ENCODE peak calls at places on chromosomes 2 and 18, in nine cellular contexts. H, K, C, A, Y, Q, O, V and L are unnamed samples.
A peak's percentile ranks its signal among the peaks of the same experiment; 100 is the strongest.

GRCh38 chr2:125227843-125228392 is 1202.8 kb downstream of the CNTNAP5 start:
- DNase-seq in H (no peak), K (no peak), C (no peak), A (no peak), Y (no peak), Q (no peak), O (peak; percentile 0), V (no peak), L (no peak)

GRCh38 chr18:10685484-10685883 is 159.7 kb downstream of the NAPG start:
- DNase-seq in H (no peak), K (no peak), C (no peak), A (no peak), Y (no peak), Q (no peak), O (no peak), V (no peak), L (no peak)

GRCh38 chr2:29367986-29368677 is 252.9 kb downstream of the CLIP4 start:
- DNase-seq in H (no peak), K (no peak), C (no peak), A (no peak), Y (no peak), Q (no peak), O (no peak), V (no peak), L (no peak)

GRCh38 chr2:128410035-128410757 is 91.5 kb upstream of the HS6ST1 start:
- DNase-seq in H (no peak), K (no peak), C (no peak), A (no peak), Y (no peak), Q (no peak), O (no peak), V (no peak), L (no peak)

GRCh38 chr2:179262077-179262660 is 2.5 kb downstream of the SESTD1 start:
- DNase-seq in H (no peak), K (no peak), C (no peak), A (no peak), Y (no peak), Q (no peak), O (no peak), V (no peak), L (no peak)

GRCh38 chr18:36126668-36127067 is 2.5 kb downstream of the SLC39A6 start:
- DNase-seq in H (no peak), K (no peak), C (no peak), A (no peak), Y (no peak), Q (no peak), O (no peak), V (no peak), L (no peak)

GRCh38 chr18:39647627-39648502 is 2082.3 kb upstream of the CELF4 start:
- DNase-seq in H (no peak), K (peak; percentile 1), C (no peak), A (no peak), Y (no peak), Q (no peak), O (no peak), V (no peak), L (no peak)

GRCh38 chr2:20148411-20148810 is 76.5 kb downstream of the SDC1 start:
- DNase-seq in H (no peak), K (no peak), C (no peak), A (peak; percentile 27), Y (no peak), Q (no peak), O (no peak), V (no peak), L (no peak)

GRCh38 chr2:105712166-105712915 is 32.4 kb upstream of the NCK2 start:
- DNase-seq in H (peak; percentile 41), K (peak; percentile 6), C (no peak), A (no peak), Y (no peak), Q (no peak), O (no peak), V (no peak), L (no peak)

GRCh38 chr2:9278439-9278838 is 71.8 kb downstream of the ASAP2 start:
- DNase-seq in H (no peak), K (no peak), C (no peak), A (no peak), Y (no peak), Q (no peak), O (no peak), V (no peak), L (no peak)

GRCh38 chr2:119809329-119810038 is 49.8 kb downstream of the PTPN4 start:
- DNase-seq in H (no peak), K (peak; percentile 21), C (peak; percentile 72), A (no peak), Y (peak; percentile 30), Q (no peak), O (no peak), V (no peak), L (no peak)

GRCh38 chr2:105848367-105848766 is 103.7 kb downstream of the NCK2 start:
- DNase-seq in H (no peak), K (no peak), C (no peak), A (no peak), Y (no peak), Q (no peak), O (no peak), V (no peak), L (no peak)

GRCh38 chr2:61158356-61158944 is 3.5 kb upstream of the C2orf74 start:
- DNase-seq in H (no peak), K (no peak), C (no peak), A (no peak), Y (no peak), Q (no peak), O (no peak), V (no peak), L (no peak)

GRCh38 chr18:44742741-44743311 is 62.1 kb downstream of the SETBP1 start:
- DNase-seq in H (no peak), K (peak; percentile 4), C (peak; percentile 91), A (peak; percentile 73), Y (peak; percentile 92), Q (no peak), O (peak; percentile 66), V (no peak), L (no peak)

GRCh38 chr18:23283933-23284430 is 148.7 kb downstream of the CABLES1 start:
- DNase-seq in H (peak; percentile 65), K (peak; percentile 33), C (no peak), A (no peak), Y (no peak), Q (no peak), O (no peak), V (no peak), L (no peak)
- TF ChIP-seq EP300 in H (peak; percentile 10), K (no peak), C (no peak), A (no peak), Y (no peak), Q (no peak), O (no peak), V (no peak), L (no peak)

GRCh38 chr18:31042391-31043181 is at the start of gene DSC3:
- DNase-seq in H (no peak), K (peak; percentile 39), C (no peak), A (no peak), Y (no peak), Q (peak; percentile 23), O (peak; percentile 36), V (peak; percentile 73), L (no peak)

GRCh38 chr18:31045599-31045998 is 3.1 kb upstream of the DSC3 start:
- DNase-seq in H (peak; percentile 9), K (no peak), C (no peak), A (no peak), Y (no peak), Q (no peak), O (no peak), V (no peak), L (no peak)

GRCh38 chr18:31042068-31042390 is 513 bp downstream of the DSC3 start:
- DNase-seq in H (no peak), K (no peak), C (no peak), A (no peak), Y (no peak), Q (no peak), O (no peak), V (no peak), L (no peak)

GRCh38 chr18:31044926-31045325 is 2.4 kb upstream of the DSC3 start:
- DNase-seq in H (no peak), K (no peak), C (no peak), A (no peak), Y (no peak), Q (no peak), O (no peak), V (no peak), L (no peak)

GRCh38 chr18:31043709-31044108 is 1.2 kb upstream of the DSC3 start:
- DNase-seq in H (no peak), K (no peak), C (no peak), A (no peak), Y (no peak), Q (no peak), O (no peak), V (no peak), L (no peak)
- H3K4me3 ChIP-seq in H (no peak overlapping the region), K (no peak overlapping the region), C (no peak overlapping the region), A (no peak overlapping the region), Y (no peak overlapping the region), Q (no peak overlapping the region), O (no peak overlapping the region), V (no peak overlapping the region), L (no peak overlapping the region)

GRCh38 chr2:66982766-66983165 is 414.4 kb upstream of the ETAA1 start:
- DNase-seq in H (no peak), K (no peak), C (no peak), A (no peak), Y (no peak), Q (no peak), O (no peak), V (no peak), L (no peak)

GRCh38 chr2:66981074-66981473 is 416.1 kb upstream of the ETAA1 start:
- DNase-seq in H (no peak), K (no peak), C (no peak), A (no peak), Y (no peak), Q (no peak), O (no peak), V (no peak), L (no peak)

GRCh38 chr2:66985901-66986300 is 411.2 kb upstream of the ETAA1 start:
- DNase-seq in H (no peak), K (no peak), C (no peak), A (no peak), Y (no peak), Q (no peak), O (no peak), V (no peak), L (no peak)

GRCh38 chr2:66987747-66988146 is 409.4 kb upstream of the ETAA1 start:
- DNase-seq in H (no peak), K (no peak), C (no peak), A (no peak), Y (no peak), Q (no peak), O (peak; percentile 25), V (no peak), L (no peak)

DNA sequence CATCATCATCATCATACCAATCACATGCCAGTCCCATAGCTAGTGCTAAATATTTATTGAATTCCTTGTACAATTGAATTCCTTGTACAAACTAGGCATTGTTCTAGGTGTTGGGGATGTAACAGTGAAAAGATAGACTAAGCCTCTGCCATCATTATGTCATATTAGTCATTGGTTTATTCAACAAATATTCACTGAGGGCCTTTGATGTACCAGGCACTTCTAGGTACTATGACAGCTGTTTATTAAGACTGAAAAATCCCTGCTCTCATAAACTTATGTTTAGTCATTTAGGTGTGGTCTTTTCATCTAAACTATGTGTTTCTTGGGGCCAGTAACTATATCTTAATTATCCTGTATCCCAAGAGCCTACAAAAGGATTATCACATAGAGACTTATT is 412.3 kb upstream of the ETAA1 start:
- DNase-seq in H (no peak), K (no peak), C (no peak), A (no peak), Y (no peak), Q (no peak), O (no peak), V (no peak), L (no peak)
- TF ChIP-seq EP300 in H (no peak), K (no peak), C (no peak), A (no peak), Y (no peak), Q (no peak), O (no peak), V (no peak), L (no peak)

GRCh38 chr2:156434461-156435291 is 1.5 kb upstream of the GPD2 start:
- DNase-seq in H (no peak), K (peak; percentile 21), C (no peak), A (no peak), Y (no peak), Q (no peak), O (no peak), V (no peak), L (no peak)
- H3K4me3 ChIP-seq in H (no peak overlapping the region), K (peak overlapping the region; percentile 69), C (peak overlapping the region; percentile 70), A (peak overlapping the region; percentile 78), Y (peak overlapping the region; percentile 84), Q (peak overlapping the region; percentile 58), O (peak overlapping the region; percentile 62), V (peak overlapping the region; percentile 84), L (peak overlapping the region; percentile 73)